ENCODE peak calls at places on chromosome 1, in five cellular contexts. Y, M, A, F and P are unnamed samples. For H3K4me1, the result is how much of the 10 kb centered on the place peaks cover.

GRCh38 chr1:207868769-207869721 is 41.9 kb downstream of the CD34 start:
- DNase-seq in Y (peak), M (peak), A (peak), F (peak), P (peak)

GRCh38 chr1:160354388-160354985 is 11.3 kb downstream of the NCSTN start:
- DNase-seq in Y (peak), M (no peak), A (peak), F (peak), P (no peak)

GRCh38 chr1:220879509-220880366 is 495 bp downstream of the HLX start:
- DNase-seq in Y (peak), M (peak), A (peak), F (peak), P (no peak)

GRCh38 chr1:156475568-156476500 is 24.7 kb downstream of the MEF2D start:
- DNase-seq in Y (peak), M (peak), A (no peak), F (no peak), P (no peak)

GRCh38 chr1:180257461-180257860 is 27.4 kb downstream of the LHX4 start:
- DNase-seq in Y (no peak), M (peak), A (no peak), F (no peak), P (no peak)

GRCh38 chr1:40039245-40039756 is 1.2 kb upstream of the CAP1 start:
- DNase-seq in Y (no peak), M (no peak), A (peak), F (peak), P (peak)

GRCh38 chr1:11930571-11931445 is 3.7 kb upstream of the PLOD1 start:
- DNase-seq in Y (peak), M (no peak), A (no peak), F (no peak), P (no peak)

GRCh38 chr1:68158837-68159236 is 73.5 kb downstream of the WLS start:
- DNase-seq in Y (no peak), M (no peak), A (no peak), F (no peak), P (no peak)

GRCh38 chr1:152817309-152817708 is 5.5 kb downstream of the LCE1B start:
- DNase-seq in Y (no peak), M (no peak), A (no peak), F (no peak), P (no peak)

GRCh38 chr1:114610546-114611245 is 29.3 kb upstream of the BCAS2 start:
- DNase-seq in Y (peak), M (no peak), A (peak), F (no peak), P (no peak)

GRCh38 chr1:17725084-17725718 is 29.9 kb upstream of the ACTL8 start:
- DNase-seq in Y (no peak), M (no peak), A (no peak), F (no peak), P (no peak)

GRCh38 chr1:25198731-25199231 is 33.5 kb downstream of the SYF2 start:
- DNase-seq in Y (no peak), M (no peak), A (no peak), F (peak), P (no peak)

DNA sequence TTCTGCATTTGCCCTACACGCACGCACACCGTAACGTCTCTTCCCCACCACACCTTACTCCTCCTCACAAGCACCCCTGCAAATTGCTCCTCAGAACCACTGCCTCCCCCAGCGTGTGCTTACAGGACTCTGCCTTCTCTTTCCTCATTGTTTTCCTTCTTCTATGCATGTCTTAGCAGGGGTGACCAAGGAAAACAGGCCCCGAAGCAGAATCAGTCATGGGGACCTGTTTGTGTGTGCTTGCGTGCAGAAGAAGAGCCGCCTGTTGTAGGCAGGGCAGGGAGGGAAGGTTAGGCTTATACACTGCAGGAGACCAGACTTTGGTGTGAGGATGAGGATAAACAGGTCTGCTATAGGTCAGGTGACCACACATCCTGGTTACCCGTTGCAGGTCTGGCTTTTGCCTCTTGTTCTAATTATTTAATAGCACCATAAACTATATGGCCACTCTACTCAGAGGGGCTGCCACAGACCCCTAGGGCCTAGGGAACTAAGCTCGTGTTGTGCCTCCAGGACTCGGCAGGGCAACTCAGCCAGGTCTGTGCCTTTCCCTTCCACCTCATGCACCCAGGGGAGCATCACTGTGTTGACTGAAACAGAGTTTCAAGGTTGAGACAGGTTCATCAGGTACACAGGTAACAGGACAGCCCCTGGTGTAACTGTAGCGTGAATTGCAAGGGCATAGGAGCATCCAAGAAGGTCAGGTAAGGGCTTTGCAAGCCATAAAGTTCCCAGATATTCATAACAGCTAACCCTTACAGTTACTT is 60.8 kb upstream of the EPS8L3 start:
- DNase-seq in Y (no peak), M (no peak), A (no peak), F (no peak), P (no peak)
- H3K4me1 ChIP-seq in Y (under half), M (under half), A (half or more), F (under half), P (under half)

GRCh38 chr1:232558974-232559373 is 71.0 kb downstream of the SIPA1L2 start:
- DNase-seq in Y (no peak), M (no peak), A (no peak), F (peak), P (peak)

GRCh38 chr1:232557096-232557495 is 72.8 kb downstream of the SIPA1L2 start:
- DNase-seq in Y (no peak), M (no peak), A (no peak), F (no peak), P (no peak)

GRCh38 chr1:232556336-232556735 is 73.6 kb downstream of the SIPA1L2 start:
- DNase-seq in Y (no peak), M (no peak), A (no peak), F (no peak), P (no peak)

GRCh38 chr1:232555581-232556189 is 74.2 kb downstream of the SIPA1L2 start:
- DNase-seq in Y (no peak), M (no peak), A (no peak), F (no peak), P (peak)

DNA sequence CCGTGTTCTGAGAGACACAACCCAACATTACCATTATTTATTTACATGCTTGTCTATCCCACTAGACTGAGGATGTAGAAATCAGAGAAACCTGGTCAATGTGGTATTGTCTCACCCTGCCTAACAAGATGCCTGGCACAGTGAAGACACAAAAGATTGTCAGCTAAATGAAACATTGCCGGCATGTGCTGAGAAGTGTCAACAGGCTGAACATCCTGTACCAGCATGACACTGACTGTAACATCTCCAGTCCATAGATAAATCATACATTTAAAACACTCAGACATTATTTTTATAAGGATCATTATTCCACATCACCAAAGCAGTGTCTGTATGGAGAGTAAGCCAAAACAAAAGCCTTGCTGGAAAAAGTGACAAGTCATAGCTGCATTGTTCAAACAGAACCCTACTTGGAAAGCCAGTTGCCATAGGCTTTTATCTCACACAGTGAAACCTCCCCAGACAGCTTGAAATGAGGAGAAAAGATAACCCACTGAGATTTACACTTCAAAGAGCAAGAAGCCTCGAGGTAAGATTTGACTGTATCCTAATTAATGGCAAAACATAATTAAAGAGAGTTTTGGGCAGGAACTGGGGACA is 72.2 kb downstream of the SIPA1L2 start:
- DNase-seq in Y (no peak), M (no peak), A (no peak), F (peak), P (no peak)
- H3K4me1 ChIP-seq in Y (under half), M (half or more), A (under half), F (half or more), P (under half)

DNA sequence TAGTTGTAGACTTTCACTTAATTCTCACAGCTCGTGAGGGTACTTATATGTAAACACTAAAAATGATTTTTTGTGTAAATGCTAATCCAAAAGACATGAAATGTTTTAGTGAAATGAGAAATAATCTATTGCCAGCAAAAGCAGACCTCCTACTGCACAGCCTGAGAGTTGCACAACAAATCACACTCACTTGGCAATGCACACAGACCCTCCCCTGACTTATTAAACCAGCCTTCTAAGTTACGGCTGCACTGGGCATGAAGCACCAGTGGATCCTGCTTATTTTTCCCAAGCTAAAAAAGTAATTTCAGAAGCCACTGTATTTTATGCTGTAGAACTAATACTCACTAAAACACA is 10.3 kb downstream of the ERRFI1 start:
- DNase-seq in Y (peak), M (no peak), A (no peak), F (peak), P (no peak)
- H3K4me1 ChIP-seq in Y (under half), M (half or more), A (half or more), F (half or more), P (under half)

GRCh38 chr1:198173832-198174231 is 17.0 kb downstream of the NEK7 start:
- DNase-seq in Y (peak), M (no peak), A (no peak), F (no peak), P (no peak)
- H3K4me1 ChIP-seq in Y (under half), M (half or more), A (under half), F (under half), P (under half)